ENCODE peak calls at places on chromosomes 7 and 10, in eight cellular contexts. A is amniotic stem cell, I is NCI-H1417, B is HEK293T, U is T-helper 17 cell, M is M059J, N is brain microvascular endothelial cell, V is SIG-M5. G is an unnamed sample.

GRCh38 chr10:33963656-33964175 is 629.2 kb upstream of the NRP1 start:
- DNase-seq in A (no peak), I (no peak), B (no peak), U (no peak), M (no peak), N (no peak), V (no peak), G (no peak)

GRCh38 chr7:30923774-30924413 is 12.2 kb downstream of the AQP1 start:
- DNase-seq in A (no peak), I (no peak), B (no peak), U (peak; percentile 5), M (no peak), N (no peak), V (no peak), G (no peak)

GRCh38 chr7:47601881-47602249 is 20.0 kb upstream of the TNS3 start:
- DNase-seq in A (no peak), I (no peak), B (no peak), U (no peak), M (peak; percentile 64), N (no peak), V (no peak), G (no peak)

GRCh38 chr7:33143996-33144718 is 14.8 kb downstream of the BBS9 start:
- DNase-seq in A (no peak), I (no peak), B (no peak), U (no peak), M (peak; percentile 87), N (no peak), V (no peak), G (no peak)

GRCh38 chr7:139490130-139490529 is 6.7 kb upstream of the KLRG2 start:
- DNase-seq in A (no peak), I (peak; percentile 96), B (no peak), U (no peak), M (peak; percentile 39), N (no peak), V (no peak), G (no peak)

GRCh38 chr7:28854750-28855074 is 103.4 kb downstream of the TRIL start:
- DNase-seq in A (no peak), I (no peak), B (no peak), U (no peak), M (no peak), N (no peak), V (no peak), G (no peak)

GRCh38 chr10:80685355-80685754 is 147.7 kb downstream of the SH2D4B start:
- DNase-seq in A (no peak), I (no peak), B (no peak), U (no peak), M (no peak), N (no peak), V (no peak), G (no peak)

GRCh38 chr10:94361161-94361794 is 1.5 kb downstream of the NOC3L start:
- DNase-seq in A (no peak), I (no peak), B (no peak), U (no peak), M (peak; percentile 61), N (no peak), V (no peak), G (no peak)

GRCh38 chr10:30445716-30446115 is 11.7 kb downstream of the MAP3K8 start:
- DNase-seq in A (no peak), I (no peak), B (no peak), U (no peak), M (no peak), N (peak; percentile 70), V (no peak), G (no peak)